ENCODE peak calls at places on chromosomes 2 and 18, in five cellular contexts. I is adrenal gland; S is fibroblast of lung; K is endothelial cell of umbilical vein; B is CD4-positive, CD25-positive, alpha-beta regulatory T cell. U is an unnamed sample.

GRCh38 chr2:74947703-74948102 is 10.7 kb upstream of the POLE4 start:
- DNase-seq in S (no peak), K (no peak), B (no peak), I (no peak), U (no peak)

GRCh38 chr18:47251289-47252120 is at the start of gene SKOR2:
- DNase-seq in S (peak; percentile 2), K (no peak), B (no peak), I (no peak), U (peak; percentile 79)

GRCh38 chr2:150472122-150472899 is 15.2 kb downstream of the RND3 start:
- DNase-seq in K (peak; percentile 46), S (peak; percentile 95), I (peak; percentile 59), B (no peak), U (no peak)

GRCh38 chr2:230319211-230319862 is 7.7 kb upstream of the SP140L start:
- DNase-seq in I (peak; percentile 9), K (peak; percentile 14), S (no peak), B (peak; percentile 89), U (no peak)

GRCh38 chr2:60552851-60553495 is 481 bp downstream of the BCL11A start:
- DNase-seq in B (no peak), S (peak; percentile 2), I (no peak), K (no peak), U (no peak)

GRCh38 chr2:96138146-96139145 is at the start of gene ASTL:
- DNase-seq in B (peak; percentile 72), K (peak; percentile 19), S (peak; percentile 23), I (peak; percentile 58), U (peak; percentile 95)

GRCh38 chr2:37917281-37918228 is 7.5 kb upstream of the RMDN2 start:
- DNase-seq in B (no peak), S (peak; percentile 38), I (no peak), K (no peak), U (no peak)

GRCh38 chr2:134461511-134461910 is 207.6 kb downstream of the MGAT5 start:
- DNase-seq in K (no peak), I (no peak), S (peak; percentile 16), B (no peak), U (peak; percentile 31)

GRCh38 chr2:116023026-116023425 is 1580.6 kb downstream of the DPP10 start:
- DNase-seq in K (no peak), S (no peak), B (no peak), I (no peak), U (no peak)

GRCh38 chr2:179825494-179825893 is 35.9 kb downstream of the ZNF385B start:
- DNase-seq in I (no peak), K (no peak), S (peak; percentile 45), B (no peak), U (no peak)

GRCh38 chr18:27604583-27604982 is 419.5 kb upstream of the CHST9 start:
- DNase-seq in I (no peak), S (peak; percentile 57), B (no peak), K (peak; percentile 4), U (no peak)

GRCh38 chr2:148552675-148553331 is 91.7 kb upstream of the EPC2 start:
- DNase-seq in S (no peak), K (peak; percentile 15), I (no peak), B (peak; percentile 43), U (no peak)

GRCh38 chr18:63179422-63179821 is 140.1 kb downstream of the BCL2 start:
- DNase-seq in I (no peak), B (no peak), K (no peak), S (no peak), U (peak; percentile 49)

GRCh38 chr2:238446371-238446770 is 19.6 kb downstream of the ASB1 start:
- DNase-seq in S (no peak), K (no peak), B (no peak), I (no peak), U (no peak)

GRCh38 chr2:174688079-174688478 is 76.2 kb downstream of the CHRNA1 start:
- DNase-seq in I (no peak), S (peak; percentile 35), K (peak; percentile 53), B (peak; percentile 58), U (no peak)

GRCh38 chr2:73851274-73851673 is 22.5 kb downstream of the STAMBP start:
- DNase-seq in B (no peak), I (no peak), K (no peak), S (no peak), U (peak; percentile 36)

GRCh38 chr2:238689871-238690672 is 157.8 kb upstream of the TWIST2 start:
- DNase-seq in B (no peak), S (no peak), K (no peak), I (no peak), U (no peak)

GRCh38 chr2:41294331-41294730 is 753.5 kb upstream of the PKDCC start:
- DNase-seq in B (no peak), I (peak; percentile 70), K (no peak), S (no peak), U (no peak)

GRCh38 chr2:70553584-70554337 is at the start of gene TGFA:
- DNase-seq in I (peak; percentile 64), B (peak; percentile 46), K (peak; percentile 38), S (peak; percentile 34), U (peak; percentile 90)

GRCh38 chr2:86290596-86291327 is 46.7 kb downstream of the REEP1 start:
- DNase-seq in I (no peak), S (no peak), B (no peak), K (no peak), U (no peak)

DNA sequence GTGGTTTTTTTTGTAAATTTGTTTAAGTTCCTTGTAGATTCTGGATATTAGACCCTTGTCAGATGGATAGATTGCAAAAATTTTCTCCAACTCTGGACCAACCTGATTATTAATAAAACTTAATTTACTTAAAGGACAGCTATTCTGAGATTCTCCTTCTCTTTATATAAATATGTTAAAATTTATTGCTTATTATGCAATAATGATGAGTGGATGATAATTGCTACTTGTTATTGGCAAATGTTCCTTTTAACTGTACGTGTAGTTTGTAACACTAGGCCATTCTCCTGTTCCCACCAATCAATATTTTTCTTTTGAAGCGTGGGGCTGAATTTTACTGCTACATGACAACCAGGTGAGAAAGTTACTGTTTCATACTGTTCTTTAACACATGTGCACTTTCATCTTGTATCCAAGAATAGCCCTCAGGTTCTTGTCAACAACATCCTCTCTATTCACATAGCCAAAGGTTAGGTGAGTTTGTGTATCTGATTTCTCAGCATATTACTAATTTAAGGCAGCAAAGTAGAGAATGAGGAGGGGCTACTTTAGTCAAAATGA is 16.6 kb upstream of the STK17B start:
- DNase-seq in I (no peak), S (no peak), K (no peak), B (no peak), U (no peak)
- H3K4me3 ChIP-seq in I (no peak overlapping the region), S (no peak overlapping the region), K (no peak overlapping the region), B (no peak overlapping the region), U (no peak overlapping the region)

GRCh38 chr2:222300725-222301295 is 2.0 kb upstream of the PAX3 start:
- DNase-seq in I (no peak), K (no peak), S (peak; percentile 45), B (no peak), U (peak; percentile 68)
- H3K27me3 ChIP-seq in I (peaks cover 94% of the 10 kb centered on the region), K (peaks cover 100% of the 10 kb centered on the region), S (peaks cover 99% of the 10 kb centered on the region), B (peaks cover 48% of the 10 kb centered on the region), U (peaks cover 100% of the 10 kb centered on the region)

GRCh38 chr2:88600038-88600465 is 27.2 kb downstream of the EIF2AK3 start:
- DNase-seq in I (peak; percentile 65), K (peak; percentile 99), B (peak; percentile 55), S (peak; percentile 99), U (peak; percentile 46)

GRCh38 chr2:88602022-88602421 is 25.2 kb downstream of the EIF2AK3 start:
- DNase-seq in I (no peak), K (no peak), B (no peak), S (peak; percentile 20), U (no peak)

GRCh38 chr2:88603146-88603545 is 24.1 kb downstream of the EIF2AK3 start:
- DNase-seq in I (no peak), B (no peak), K (peak; percentile 54), S (peak; percentile 79), U (no peak)

GRCh38 chr2:88599527-88599926 is 27.7 kb downstream of the EIF2AK3 start:
- DNase-seq in B (no peak), S (no peak), K (no peak), I (no peak), U (no peak)

GRCh38 chr2:88601302-88601701 is 26.0 kb downstream of the EIF2AK3 start:
- DNase-seq in S (peak; percentile 34), I (no peak), K (peak; percentile 90), B (no peak), U (no peak)
- H3K36me3 ChIP-seq in S (no peaks in the 10 kb centered on the region), I (no peaks in the 10 kb centered on the region), K (no peaks in the 10 kb centered on the region), B (peaks cover 4% of the 10 kb centered on the region), U (no peaks in the 10 kb centered on the region)

GRCh38 chr2:31324000-31324633 is 90.2 kb downstream of the EHD3 start:
- DNase-seq in K (peak; percentile 16), I (no peak), B (peak; percentile 42), S (no peak), U (no peak)
- H3K4me3 ChIP-seq in K (peak overlapping the region; percentile 36), I (no peak overlapping the region), B (peak overlapping the region; percentile 84), S (peak overlapping the region; percentile 24), U (no peak overlapping the region)

GRCh38 chr18:44602380-44602779 is 78.3 kb upstream of the SETBP1 start:
- DNase-seq in B (no peak), I (no peak), S (peak; percentile 91), K (no peak), U (no peak)

GRCh38 chr18:44598514-44598913 is 82.2 kb upstream of the SETBP1 start:
- DNase-seq in K (peak; percentile 32), B (no peak), S (no peak), I (no peak), U (no peak)

GRCh38 chr18:44599409-44599808 is 81.3 kb upstream of the SETBP1 start:
- DNase-seq in I (no peak), S (peak; percentile 83), K (no peak), B (no peak), U (no peak)

GRCh38 chr18:44602845-44603244 is 77.8 kb upstream of the SETBP1 start:
- DNase-seq in I (no peak), B (no peak), K (no peak), S (peak; percentile 51), U (no peak)

DNA sequence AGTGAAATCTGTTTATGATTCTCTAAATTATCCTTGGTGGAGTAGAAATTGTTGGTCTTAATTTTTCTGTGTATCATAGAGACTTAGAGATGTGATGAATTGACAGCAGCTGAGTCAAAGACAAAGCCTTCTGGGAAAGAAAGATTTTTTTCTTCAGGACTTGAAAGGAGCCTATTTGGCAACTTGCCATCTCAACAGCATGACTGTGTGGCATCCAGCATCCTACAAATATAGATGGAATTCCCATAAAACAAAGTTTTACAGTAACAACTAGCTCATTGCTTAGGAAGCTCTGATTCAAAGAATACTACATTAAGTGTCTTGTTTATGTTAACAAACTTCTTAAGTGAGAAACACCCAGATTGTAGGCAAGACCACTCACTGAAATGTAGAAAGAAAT is 79.2 kb upstream of the SETBP1 start:
- DNase-seq in S (peak; percentile 85), I (no peak), B (no peak), K (peak; percentile 36), U (no peak)
- H3K27me3 ChIP-seq in S (no peaks in the 10 kb centered on the region), I (no peaks in the 10 kb centered on the region), B (no peaks in the 10 kb centered on the region), K (no peaks in the 10 kb centered on the region), U (no peaks in the 10 kb centered on the region)

DNA sequence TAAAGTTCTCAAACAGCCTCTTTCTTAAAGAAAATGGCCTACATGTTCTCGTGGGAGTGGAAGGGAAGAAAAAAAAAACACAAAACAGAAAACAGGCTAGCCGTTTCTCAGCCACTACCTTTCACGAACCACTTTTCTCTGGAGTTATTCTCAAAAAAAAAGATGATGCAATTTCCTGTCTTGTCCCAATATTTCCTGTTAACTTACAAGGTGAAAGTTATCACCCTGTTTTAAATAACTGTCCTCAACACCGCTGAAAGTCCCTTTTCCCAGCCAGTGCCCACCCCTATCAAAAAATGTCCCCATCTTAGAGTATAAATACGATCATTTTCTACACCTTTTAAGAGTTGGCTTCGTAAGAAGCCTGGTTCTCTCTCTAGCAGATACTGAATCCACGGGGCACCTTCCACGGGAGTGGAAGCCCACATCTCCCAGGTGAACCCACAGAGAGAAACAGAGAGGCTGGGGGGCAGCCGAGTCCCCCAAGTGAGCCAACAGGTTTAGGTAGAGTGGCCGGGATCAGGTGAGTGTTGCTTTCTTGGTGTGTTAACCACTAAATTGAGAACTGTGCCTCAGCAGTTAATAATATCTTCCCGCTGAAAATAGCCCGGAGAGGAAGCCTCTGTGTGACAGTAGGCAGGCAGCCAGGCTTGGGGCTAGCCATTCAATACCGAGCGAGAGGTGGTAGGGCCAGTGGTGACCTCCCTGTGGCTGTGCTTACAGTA is 15.9 kb downstream of the SMAD7 start:
- DNase-seq in S (no peak), K (peak; percentile 49), I (peak; percentile 75), B (no peak), U (no peak)
- H3K36me3 ChIP-seq in S (no peaks in the 10 kb centered on the region), K (no peaks in the 10 kb centered on the region), I (no peaks in the 10 kb centered on the region), B (peaks cover 5% of the 10 kb centered on the region), U (peaks cover 9% of the 10 kb centered on the region)